ENCODE peak calls at places on chromosomes 13 and 19, in four cellular contexts. S is cardiac fibroblast, M is fibroblast of mammary gland, A is heart left ventricle. P is an unnamed sample.

GRCh38 chr13:51831519-51831918 is 13.5 kb downstream of the TMEM272 start:
- DNase-seq in S (no peak), M (no peak), A (no peak), P (no peak)

GRCh38 chr19:32751066-32751465 is 31.5 kb downstream of the TDRD12 start:
- DNase-seq in S (no peak), M (no peak), A (no peak), P (no peak)

GRCh38 chr19:50780753-50781480 is 9.3 kb upstream of the ACP4 start:
- DNase-seq in S (no peak), M (no peak), A (no peak), P (no peak)

GRCh38 chr19:17262557-17262956 is 2.0 kb downstream of the USHBP1 start:
- DNase-seq in S (no peak), M (no peak), A (no peak), P (no peak)

GRCh38 chr13:41053384-41053826 is 7.9 kb upstream of the WBP4 start:
- DNase-seq in S (peak; percentile 81), M (peak; percentile 84), A (no peak), P (peak; percentile 63)

GRCh38 chr19:45391346-45391745 is 13.5 kb downstream of the PPP1R13L start:
- DNase-seq in S (no peak), M (peak; percentile 29), A (no peak), P (peak; percentile 31)

GRCh38 chr19:5951338-5951861 is 26.5 kb downstream of the RANBP3 start:
- DNase-seq in S (no peak), M (no peak), A (no peak), P (no peak)

GRCh38 chr13:100491164-100491847 is 97.3 kb downstream of the GGACT start:
- DNase-seq in S (peak; percentile 92), M (peak; percentile 87), A (peak; percentile 34), P (no peak)

GRCh38 chr19:7729831-7730285 is 2.1 kb downstream of the CLEC4G start:
- DNase-seq in S (no peak), M (no peak), A (no peak), P (no peak)

GRCh38 chr13:102089722-102090121 is 312.1 kb downstream of the FGF14 start:
- DNase-seq in S (no peak), M (no peak), A (no peak), P (no peak)

GRCh38 chr13:41206467-41206866 is 12.1 kb upstream of the KBTBD7 start:
- DNase-seq in S (no peak), M (no peak), A (no peak), P (no peak)

GRCh38 chr13:39910833-39911232 is 255.4 kb downstream of the COG6 start:
- DNase-seq in S (peak; percentile 77), M (peak; percentile 75), A (no peak), P (no peak)

GRCh38 chr19:45641274-45642105 is 2.3 kb upstream of the EML2 start:
- DNase-seq in S (peak; percentile 84), M (peak; percentile 68), A (peak; percentile 69), P (peak; percentile 97)

GRCh38 chr13:91347212-91347995 is at the start of gene MIR17HG:
- DNase-seq in S (peak; percentile 91), M (peak; percentile 75), A (peak; percentile 87), P (peak; percentile 94)

GRCh38 chr19:47122359-47123335 is 8.0 kb upstream of the SAE1 start:
- DNase-seq in S (peak; percentile 66), M (peak; percentile 63), A (no peak), P (peak; percentile 79)

GRCh38 chr19:45470147-45471081 is 2.6 kb downstream of the FOSB start:
- DNase-seq in S (peak; percentile 72), M (peak; percentile 79), A (peak; percentile 26), P (peak; percentile 83)

GRCh38 chr19:17359905-17360800 is 17.0 kb downstream of the PLVAP start:
- DNase-seq in S (no peak), M (no peak), A (no peak), P (no peak)

GRCh38 chr13:40697711-40698110 is 31.3 kb upstream of the FOXO1 start:
- DNase-seq in S (no peak), M (no peak), A (no peak), P (no peak)

GRCh38 chr13:32381539-32381938 is 46.4 kb downstream of the N4BP2L1 start:
- DNase-seq in S (peak; percentile 69), M (peak; percentile 39), A (no peak), P (peak; percentile 48)
- TF ChIP-seq CTCF in S (peak; percentile 69), M (peak; percentile 53), A (peak; percentile 57), P (peak; percentile 76)

DNA sequence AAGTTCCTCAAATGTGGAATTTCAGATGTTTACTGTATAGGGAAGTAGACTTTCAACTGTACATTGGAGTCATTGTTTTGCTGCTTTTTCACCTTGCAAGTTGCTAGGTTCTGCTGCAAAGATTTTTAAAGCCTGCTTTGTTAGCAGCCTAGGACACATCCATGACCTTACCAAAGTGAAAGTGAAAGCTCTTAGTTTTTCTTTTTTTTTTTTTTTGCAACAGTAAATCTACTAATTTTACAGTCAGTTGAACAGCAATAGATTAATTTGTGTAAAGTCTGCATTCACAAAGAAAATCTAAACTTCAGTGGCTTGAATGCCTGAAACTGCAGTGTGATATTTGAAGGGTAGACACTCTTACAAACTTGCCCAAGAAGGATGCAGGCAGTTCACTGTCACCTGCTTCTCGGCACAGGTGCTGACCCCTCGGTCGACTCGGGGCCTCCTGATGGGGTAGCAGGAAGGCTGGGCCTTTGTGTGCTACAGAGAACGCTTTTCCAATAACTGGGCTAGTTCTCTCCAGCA is 5.0 kb upstream of the MTIF3 start:
- DNase-seq in S (no peak), M (no peak), A (no peak), P (no peak)
- H3K4me3 ChIP-seq in S (no peak overlapping the region), M (no peak overlapping the region), A (peak overlapping the region; percentile 31), P (no peak overlapping the region)

DNA sequence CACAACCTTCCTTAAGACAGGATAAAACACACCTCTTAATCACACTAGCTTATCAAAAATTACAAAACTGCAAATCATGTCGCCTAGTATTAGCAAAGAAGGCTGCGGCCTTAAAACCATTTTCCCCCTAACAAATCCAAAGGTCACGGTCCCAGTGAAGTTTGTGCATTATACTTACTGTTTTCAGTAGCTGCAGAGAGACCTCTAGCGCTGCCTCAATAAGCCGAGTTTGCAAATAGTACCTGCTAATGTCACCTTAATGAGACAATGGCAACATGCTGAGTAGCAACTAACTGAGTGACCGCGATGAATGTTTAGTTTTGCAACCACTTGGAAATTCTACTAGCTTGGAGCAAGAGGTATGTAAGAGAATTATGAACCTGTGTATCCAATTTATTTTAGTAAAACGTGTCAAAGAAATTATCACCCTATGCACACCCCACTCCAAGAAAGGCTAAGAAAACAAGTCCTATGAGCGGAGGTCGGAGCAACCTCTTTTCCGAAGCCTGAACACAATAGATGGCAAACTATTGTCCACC is 1.2 kb downstream of the KPNA3 start:
- DNase-seq in S (peak; percentile 50), M (peak; percentile 46), A (peak; percentile 12), P (peak; percentile 38)
- TF ChIP-seq CTCF in S (no peak), M (no peak), A (no peak), P (peak; percentile 13)

GRCh38 chr19:33794578-33795369 is 1.9 kb upstream of the KCTD15 start:
- DNase-seq in S (peak; percentile 41), M (peak; percentile 29), A (no peak), P (no peak)
- H3K4me3 ChIP-seq in S (peak overlapping the region; percentile 62), M (peak overlapping the region; percentile 52), A (peak overlapping the region; percentile 73), P (peak overlapping the region; percentile 61)

GRCh38 chr19:4456566-4456842 is 1.1 kb downstream of the UBXN6 start:
- DNase-seq in S (peak; percentile 77), M (peak; percentile 71), A (no peak), P (peak; percentile 70)

GRCh38 chr19:4455742-4456565 is 1.6 kb downstream of the UBXN6 start:
- DNase-seq in S (peak; percentile 88), M (peak; percentile 97), A (peak; percentile 71), P (peak; percentile 16)

GRCh38 chr19:4456843-4457653 is 546 bp downstream of the UBXN6 start:
- DNase-seq in S (peak; percentile 87), M (peak; percentile 53), A (peak; percentile 59), P (peak; percentile 52)

GRCh38 chr19:4454952-4455738 is 2.4 kb downstream of the UBXN6 start:
- DNase-seq in S (peak; percentile 87), M (peak; percentile 95), A (no peak), P (peak; percentile 78)

GRCh38 chr19:4457654-4458406 is at the start of gene UBXN6:
- DNase-seq in S (peak; percentile 99), M (peak; percentile 98), A (peak; percentile 97), P (peak; percentile 99)
- TF ChIP-seq CTCF in S (no peak), M (no peak), A (no peak), P (no peak)

DNA sequence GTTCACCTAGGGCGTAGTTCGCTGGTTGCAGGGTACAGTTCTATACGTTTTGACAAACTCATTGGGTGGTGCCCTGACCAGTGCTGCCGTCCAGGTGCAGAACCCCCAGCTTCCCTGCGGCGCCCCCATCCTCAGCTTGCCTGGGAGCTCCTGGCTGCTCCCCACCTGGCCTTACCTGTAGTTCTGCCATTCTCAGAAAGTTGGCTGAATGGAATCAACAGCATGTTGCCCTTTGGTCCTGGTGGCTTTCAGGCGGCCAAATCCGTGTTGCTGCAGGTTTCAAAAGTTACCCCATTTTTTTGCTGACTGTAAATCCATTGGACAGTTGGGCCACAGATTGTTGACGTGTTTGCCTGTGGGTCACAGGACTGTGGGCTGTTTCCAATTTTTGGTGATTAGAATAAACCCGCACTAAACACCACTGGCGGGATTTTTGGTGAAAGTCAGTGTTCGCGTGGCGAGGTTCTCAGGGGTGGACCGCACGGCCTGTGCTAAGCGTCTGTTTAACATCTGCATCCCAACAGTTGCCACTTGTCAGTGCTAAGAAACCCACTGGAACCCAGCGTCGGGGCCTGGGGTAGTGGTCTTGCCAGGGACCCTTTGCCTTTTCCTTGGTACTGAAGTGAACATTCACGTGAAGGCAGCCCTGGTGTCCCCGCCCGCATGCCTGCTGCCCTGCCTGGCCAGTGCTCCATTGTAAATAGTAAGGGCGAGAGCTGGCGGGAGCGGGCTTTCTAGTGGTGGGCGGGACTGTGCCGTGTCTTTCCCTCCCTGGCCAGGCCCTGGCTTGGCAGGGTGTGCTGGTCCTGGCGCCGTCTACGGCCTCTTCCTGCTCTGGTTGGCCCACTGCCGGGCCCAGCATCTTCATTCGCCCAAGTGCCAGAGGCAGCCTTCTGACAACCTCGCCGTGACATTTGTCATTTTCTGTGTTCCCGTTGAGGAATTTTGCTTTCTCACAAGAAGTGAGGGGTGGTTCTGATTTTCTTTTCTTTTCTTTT is 3.3 kb downstream of the DOT1L start:
- DNase-seq in S (peak; percentile 82), M (peak; percentile 85), A (peak; percentile 87), P (peak; percentile 20)
- H3K4me3 ChIP-seq in S (no peak overlapping the region), M (peak overlapping the region; percentile 20), A (no peak overlapping the region), P (no peak overlapping the region)